ENCODE peak calls at places on chromosomes 13 and 19, in ten cellular contexts. W, T, B, U, O, Z, Y, C, K and X are unnamed samples.

GRCh38 chr19:43767316-43767715 is 12.6 kb upstream of the SMG9 start:
- DNase-seq in W (no peak), T (no peak), C (no peak), Z (no peak), O (no peak), Y (no peak), K (no peak), U (no peak), B (no peak), X (no peak)

GRCh38 chr13:43425234-43425633 is 361.5 kb downstream of the ENOX1 start:
- DNase-seq in T (no peak), B (no peak), K (no peak), Y (no peak), U (no peak), Z (no peak), C (no peak), O (no peak), W (no peak), X (no peak)

GRCh38 chr19:40213882-40214570 is 4.2 kb downstream of the TTC9B start:
- DNase-seq in Z (no peak), Y (no peak), T (no peak), U (no peak), O (no peak), K (no peak), C (no peak), W (no peak), B (no peak), X (no peak)

GRCh38 chr13:109628251-109628699 is 158.1 kb downstream of the IRS2 start:
- DNase-seq in T (peak), W (peak), U (no peak), C (peak), Y (no peak), K (no peak), B (no peak), Z (no peak), O (peak), X (no peak)

GRCh38 chr19:55494172-55494761 is 6.0 kb downstream of the SSC5D start:
- DNase-seq in C (peak), W (no peak), K (peak), U (no peak), B (no peak), Z (peak), Y (peak), T (peak), O (peak), X (no peak)

GRCh38 chr13:51258612-51259358 is 36.6 kb downstream of the FAM124A start:
- DNase-seq in U (no peak), Z (no peak), K (no peak), O (no peak), C (no peak), B (peak), W (no peak), T (peak), Y (no peak), X (no peak)

GRCh38 chr13:103188688-103189326 is 122.6 kb upstream of the SLC10A2 start:
- DNase-seq in O (peak), K (no peak), W (peak), Z (no peak), B (no peak), U (no peak), Y (no peak), T (no peak), C (peak), X (no peak)

GRCh38 chr19:1914826-1915341 is 9.7 kb downstream of the ADAT3 start:
- DNase-seq in Z (no peak), T (no peak), U (no peak), K (no peak), W (peak), C (no peak), O (no peak), Y (no peak), B (no peak), X (no peak)

GRCh38 chr13:80586356-80586755 is 245.4 kb upstream of the SPRY2 start:
- DNase-seq in K (no peak), Z (no peak), W (no peak), U (no peak), B (no peak), Y (no peak), C (peak), O (peak), T (no peak), X (no peak)

GRCh38 chr13:91652389-91652788 is 254.0 kb downstream of the GPC5 start:
- DNase-seq in W (peak), K (no peak), C (no peak), Y (no peak), Z (no peak), B (no peak), O (no peak), T (no peak), U (no peak), X (no peak)

GRCh38 chr19:46196410-46197124 is 33.0 kb upstream of the IGFL1 start:
- DNase-seq in O (no peak), Y (no peak), C (no peak), Z (no peak), K (no peak), T (no peak), W (no peak), B (no peak), U (no peak), X (no peak)

GRCh38 chr19:21571316-21571715 is 65.9 kb downstream of the ZNF429 start:
- DNase-seq in T (no peak), C (no peak), B (no peak), Y (no peak), K (no peak), W (no peak), Z (no peak), U (no peak), O (no peak), X (no peak)

GRCh38 chr19:14139944-14140343 is 3.6 kb upstream of the ASF1B start:
- DNase-seq in U (no peak), K (no peak), Y (peak), T (no peak), Z (no peak), B (no peak), O (no peak), W (no peak), C (peak), X (no peak)

GRCh38 chr13:26656919-26657318 is 99.4 kb downstream of the WASF3 start:
- DNase-seq in U (no peak), B (no peak), O (peak), W (peak), C (peak), Z (no peak), T (peak), K (no peak), Y (no peak), X (no peak)

GRCh38 chr13:41152005-41152404 is 19.4 kb upstream of the KBTBD6 start:
- DNase-seq in B (no peak), Y (no peak), U (no peak), C (no peak), K (no peak), T (no peak), Z (no peak), W (no peak), O (no peak), X (no peak)

GRCh38 chr19:55483681-55484361 is 1.2 kb upstream of the NAT14 start:
- DNase-seq in Y (no peak), B (no peak), W (no peak), K (no peak), T (no peak), U (no peak), O (no peak), Z (peak), C (no peak), X (no peak)

GRCh38 chr19:2856457-2857055 is 10.6 kb upstream of the ZNF556 start:
- DNase-seq in Y (no peak), K (no peak), C (no peak), U (no peak), T (no peak), O (no peak), W (no peak), Z (no peak), B (no peak), X (no peak)

GRCh38 chr13:30569901-30570576 is 47.7 kb upstream of the USPL1 start:
- DNase-seq in Y (no peak), T (peak), B (no peak), O (peak), U (peak), K (peak), Z (no peak), C (peak), W (peak), X (no peak)

GRCh38 chr13:99606322-99607089 is 105.2 kb downstream of the TM9SF2 start:
- DNase-seq in W (peak), O (peak), B (peak), Y (peak), C (peak), T (peak), U (peak), K (peak), Z (peak), X (peak)

GRCh38 chr13:99614465-99614885 is 113.2 kb downstream of the TM9SF2 start:
- DNase-seq in U (no peak), Y (no peak), T (no peak), B (no peak), O (no peak), Z (no peak), C (peak), W (peak), K (no peak), X (no peak)

GRCh38 chr13:99605417-99606321 is 104.4 kb downstream of the TM9SF2 start:
- DNase-seq in T (no peak), W (no peak), B (peak), C (peak), K (peak), O (no peak), U (peak), Y (peak), Z (no peak), X (peak)

GRCh38 chr13:99608345-99608744 is 107.1 kb downstream of the TM9SF2 start:
- DNase-seq in K (no peak), U (no peak), C (no peak), Y (no peak), W (no peak), B (no peak), O (no peak), T (no peak), Z (no peak), X (no peak)

GRCh38 chr13:99610702-99611289 is 109.5 kb downstream of the TM9SF2 start:
- DNase-seq in B (no peak), Z (no peak), U (no peak), C (no peak), W (no peak), Y (no peak), K (no peak), O (no peak), T (no peak), X (no peak)
- TF ChIP-seq CTCF in B (no peak), Z (no peak), U (no peak), C (peak), W (no peak), Y (no peak), K (no peak), O (peak), T (peak), X (no peak)

GRCh38 chr19:38543807-38544568 is 73.8 kb downstream of the MAP4K1 start:
- DNase-seq in U (peak), Z (no peak), T (peak), C (peak), W (peak), K (peak), O (peak), Y (peak), B (no peak), X (no peak)
- TF ChIP-seq CTCF in U (peak), Z (no peak), T (no peak), C (no peak), W (peak), K (peak), O (no peak), Y (peak), B (peak), X (no peak)

GRCh38 chr19:17078920-17079709 is 3.5 kb downstream of the MYO9B start:
- DNase-seq in T (no peak), Z (no peak), K (no peak), O (no peak), W (peak), C (peak), Y (no peak), U (no peak), B (no peak), X (no peak)

GRCh38 chr19:17081672-17082630 is 6.4 kb downstream of the MYO9B start:
- DNase-seq in U (peak), O (no peak), W (no peak), K (peak), T (no peak), B (no peak), Y (no peak), C (peak), Z (no peak), X (no peak)

GRCh38 chr19:17080441-17080803 is 4.8 kb downstream of the MYO9B start:
- DNase-seq in W (no peak), O (no peak), K (no peak), Z (no peak), U (no peak), C (no peak), Y (no peak), T (no peak), B (no peak), X (no peak)

GRCh38 chr19:17078038-17078919 is 2.7 kb downstream of the MYO9B start:
- DNase-seq in W (peak), Z (no peak), O (no peak), U (no peak), T (no peak), Y (no peak), K (no peak), B (no peak), C (peak), X (no peak)

DNA sequence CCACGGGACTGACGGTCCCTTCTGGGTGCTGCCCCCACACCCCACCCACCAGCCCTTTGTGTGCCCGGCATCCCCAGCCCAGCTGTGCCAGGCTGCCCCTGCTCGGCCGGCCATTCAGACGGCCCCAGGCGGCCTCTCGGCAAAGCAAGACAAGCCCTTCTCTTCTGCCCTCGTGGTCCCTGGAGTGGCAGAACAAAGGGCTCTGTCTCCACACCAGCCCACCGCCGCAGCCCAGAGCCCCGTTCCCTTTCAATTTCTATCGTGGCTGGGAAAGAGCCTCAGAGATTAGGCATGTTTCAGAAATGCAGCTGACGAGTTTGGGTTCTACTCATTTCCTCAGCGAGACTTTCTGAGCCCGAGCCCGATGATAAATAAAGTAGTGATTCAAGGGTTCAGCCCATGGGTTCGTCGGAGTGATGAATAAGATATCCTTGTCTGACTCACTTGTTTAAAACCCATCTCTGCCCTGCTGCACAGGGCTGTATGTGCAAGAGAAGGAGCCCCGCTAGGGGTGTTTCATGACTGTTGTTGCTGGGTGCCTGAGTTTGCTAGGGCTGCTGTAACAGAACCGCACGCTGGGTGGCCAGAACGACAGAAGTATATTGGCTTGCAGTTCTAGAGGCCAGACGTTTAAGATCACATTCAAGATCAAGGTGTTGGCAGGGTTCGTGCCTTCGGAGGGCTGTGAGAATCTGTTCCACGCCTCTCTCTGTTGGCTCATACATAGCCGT is 4.3 kb downstream of the MYO9B start:
- DNase-seq in B (no peak), T (peak), K (peak), Y (peak), U (peak), Z (peak), O (peak), W (peak), C (peak), X (peak)
- TF ChIP-seq CTCF in B (no peak), T (peak), K (peak), Y (peak), U (peak), Z (peak), O (peak), W (peak), C (peak), X (peak)

DNA sequence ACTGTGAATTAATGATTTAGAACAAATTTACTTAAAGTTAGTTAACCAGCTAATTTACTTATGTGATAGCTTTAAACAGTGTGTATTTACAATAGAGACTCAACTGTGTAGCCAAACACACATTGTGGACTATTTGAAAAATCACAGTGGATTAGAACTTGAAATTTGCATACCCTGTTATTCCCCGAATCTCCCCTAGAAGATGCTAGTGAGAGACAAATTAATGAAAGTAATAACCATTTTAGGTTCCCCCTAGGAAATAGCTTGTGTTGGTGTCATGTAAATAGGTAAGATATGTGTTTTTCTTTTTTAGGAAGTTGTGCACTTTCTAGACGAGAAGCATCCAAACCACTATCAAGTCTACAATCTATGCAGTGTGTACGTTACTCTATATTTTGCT is 98.5 kb downstream of the C1QTNF9 start:
- DNase-seq in C (no peak), U (no peak), Z (no peak), T (no peak), O (no peak), K (no peak), W (no peak), Y (no peak), B (no peak), X (no peak)
- TF ChIP-seq CTCF in C (peak), U (no peak), Z (no peak), T (peak), O (peak), K (no peak), W (peak), Y (no peak), B (no peak), X (no peak)

DNA sequence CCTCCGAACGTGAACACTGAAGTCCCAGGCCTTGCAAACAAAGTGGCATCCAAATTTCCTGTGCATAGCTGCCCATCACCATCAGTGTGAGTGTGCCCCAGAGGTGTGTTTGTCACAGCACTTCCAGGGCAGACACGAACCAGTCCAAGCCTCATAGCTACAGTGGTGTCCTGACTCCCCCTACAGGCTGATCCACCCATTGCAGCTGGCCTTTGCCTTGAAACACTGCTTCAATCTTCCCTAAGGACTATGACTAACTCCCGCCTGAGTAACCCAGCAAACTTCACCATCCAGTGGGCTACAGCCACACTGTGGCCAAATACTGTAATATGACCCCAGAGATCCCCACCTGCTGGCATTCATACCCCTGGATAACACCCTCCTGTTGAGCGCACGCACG is 3.9 kb downstream of the ZNF266 start:
- DNase-seq in T (peak), W (no peak), U (no peak), K (peak), Z (no peak), B (peak), Y (no peak), O (peak), C (peak), X (peak)
- TF ChIP-seq CTCF in T (peak), W (peak), U (no peak), K (peak), Z (no peak), B (peak), Y (peak), O (peak), C (peak), X (peak)

GRCh38 chr19:37975071-37975470 is 68.1 kb downstream of the SIPA1L3 start:
- DNase-seq in C (no peak), B (no peak), T (no peak), W (no peak), U (no peak), K (no peak), Z (peak), O (no peak), Y (no peak), X (no peak)
- TF ChIP-seq CTCF in C (no peak), B (no peak), T (no peak), W (no peak), U (no peak), K (no peak), Z (no peak), O (no peak), Y (no peak), X (no peak)

GRCh38 chr13:61950828-61951227 is 535.2 kb upstream of the PCDH20 start:
- DNase-seq in W (no peak), B (no peak), O (no peak), T (no peak), U (no peak), Y (no peak), Z (no peak), C (no peak), K (no peak), X (no peak)

GRCh38 chr13:61954092-61954491 is 538.4 kb upstream of the PCDH20 start:
- DNase-seq in C (peak), O (peak), U (no peak), Y (no peak), W (no peak), Z (no peak), T (no peak), K (no peak), B (no peak), X (no peak)
- TF ChIP-seq CTCF in C (peak), O (peak), U (peak), Y (no peak), W (no peak), Z (no peak), T (peak), K (peak), B (peak), X (no peak)

DNA sequence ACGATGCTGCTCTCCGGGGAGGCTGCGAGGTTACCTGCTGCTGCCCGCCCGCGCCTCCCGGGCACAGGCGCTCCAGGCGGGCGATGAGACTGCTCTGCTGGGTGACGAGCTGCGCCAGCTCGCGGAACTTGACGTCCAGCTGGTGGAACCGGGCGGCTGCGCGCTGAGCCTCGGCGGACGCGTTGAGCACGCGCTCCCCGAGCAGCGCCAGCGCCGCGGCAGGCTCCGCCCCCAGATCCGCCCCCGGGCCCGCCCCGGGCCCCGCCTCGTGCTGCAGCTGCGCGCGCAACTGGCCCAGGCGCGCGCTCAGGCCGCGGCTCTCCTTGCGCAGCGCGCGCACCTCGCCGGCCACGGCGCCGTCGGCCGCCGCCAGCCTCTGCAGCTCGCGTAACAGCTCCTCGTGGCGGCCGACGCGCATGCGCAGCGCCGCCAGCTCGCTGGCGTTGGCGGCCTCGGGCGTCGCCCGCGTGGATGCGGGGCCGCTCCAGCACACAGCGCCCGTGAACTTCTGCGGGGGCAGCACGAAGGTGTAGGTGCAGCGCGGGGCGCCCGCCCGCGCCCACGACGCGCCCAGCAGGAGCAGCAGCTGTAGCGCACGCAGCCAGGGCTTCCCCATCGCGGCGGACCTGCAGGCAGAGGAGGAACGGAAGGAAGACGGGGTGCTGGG is 6.4 kb downstream of the ANGPTL6 start:
- DNase-seq in C (peak), W (peak), Z (peak), O (peak), U (peak), B (peak), K (peak), Y (peak), T (peak), X (peak)
- TF ChIP-seq CTCF in C (no peak), W (no peak), Z (no peak), O (no peak), U (no peak), B (no peak), K (no peak), Y (no peak), T (no peak), X (no peak)

GRCh38 chr19:4144666-4145261 is 8.7 kb upstream of the CREB3L3 start:
- DNase-seq in U (no peak), T (no peak), W (no peak), Z (no peak), O (peak), C (peak), K (no peak), Y (no peak), B (no peak), X (no peak)

GRCh38 chr19:4152241-4152998 is 1.0 kb upstream of the CREB3L3 start:
- DNase-seq in Z (no peak), B (no peak), W (no peak), U (no peak), O (no peak), K (no peak), Y (no peak), T (no peak), C (no peak), X (no peak)

GRCh38 chr19:4154571-4155312 is 1.3 kb downstream of the CREB3L3 start:
- DNase-seq in B (no peak), T (no peak), O (no peak), U (no peak), K (no peak), Z (no peak), C (no peak), Y (no peak), W (no peak), X (no peak)

GRCh38 chr19:4151623-4152022 is 1.8 kb upstream of the CREB3L3 start:
- DNase-seq in Z (no peak), Y (no peak), K (no peak), W (no peak), O (no peak), T (no peak), B (no peak), U (no peak), C (no peak), X (no peak)

GRCh38 chr19:4149518-4150288 is 3.7 kb upstream of the CREB3L3 start:
- DNase-seq in U (no peak), O (no peak), T (no peak), Z (no peak), C (peak), W (no peak), Y (no peak), K (no peak), B (no peak), X (no peak)
- TF ChIP-seq CTCF in U (no peak), O (no peak), T (no peak), Z (no peak), C (no peak), W (no peak), Y (no peak), K (no peak), B (no peak), X (no peak)